ENCODE peak calls at places on chromosome 21, in eight cellular contexts. D is left lung, I is right lobe of liver, M is uterus, V is left ventricle myocardium inferior, L is suprapubic skin, X is AG04450, P is lung. Z is an unnamed sample. For H3K9me3, the result is how much of the 10 kb centered on the place peaks cover.

GRCh38 chr21:28793043-28793442 is 199.6 kb downstream of the LTN1 start:
- DNase-seq in V (no peak), L (no peak), P (no peak), I (no peak), D (no peak), X (no peak), M (no peak), Z (no peak)

GRCh38 chr21:36385909-36386642 is 884 bp downstream of the CHAF1B start:
- DNase-seq in X (no peak), L (no peak), D (no peak), M (no peak), V (no peak), I (no peak), P (no peak), Z (no peak)

GRCh38 chr21:26072891-26073615 is 97.5 kb downstream of the APP start:
- DNase-seq in V (no peak), D (no peak), I (no peak), M (no peak), P (no peak), X (peak), L (no peak), Z (no peak)

GRCh38 chr21:29121759-29122158 is 8.7 kb upstream of the MAP3K7CL start:
- DNase-seq in V (no peak), X (no peak), M (no peak), I (no peak), L (no peak), D (no peak), P (no peak), Z (no peak)

GRCh38 chr21:41640756-41641509 is 125.9 kb downstream of the RIPK4 start:
- DNase-seq in I (no peak), P (no peak), L (peak), M (no peak), X (no peak), V (no peak), D (no peak), Z (no peak)

GRCh38 chr21:31888936-31889371 is 16.1 kb downstream of the HUNK start:
- DNase-seq in L (no peak), X (no peak), I (no peak), P (peak), D (no peak), V (no peak), M (no peak), Z (no peak)

GRCh38 chr21:37767984-37768383 is 148.3 kb downstream of the KCNJ6 start:
- DNase-seq in X (no peak), L (no peak), I (no peak), D (no peak), V (no peak), M (no peak), P (no peak), Z (no peak)

GRCh38 chr21:37220433-37220980 is 46.6 kb downstream of the VPS26C start:
- DNase-seq in D (no peak), M (no peak), I (no peak), L (no peak), V (no peak), X (no peak), P (no peak), Z (no peak)

GRCh38 chr21:35046880-35047229 is 2.2 kb downstream of the RUNX1 start:
- DNase-seq in M (no peak), P (peak), D (no peak), V (no peak), I (no peak), L (no peak), X (no peak), Z (no peak)

GRCh38 chr21:21673959-21674358 is 675.8 kb downstream of the NCAM2 start:
- DNase-seq in X (no peak), D (no peak), I (no peak), V (no peak), M (no peak), P (no peak), L (no peak), Z (no peak)

DNA sequence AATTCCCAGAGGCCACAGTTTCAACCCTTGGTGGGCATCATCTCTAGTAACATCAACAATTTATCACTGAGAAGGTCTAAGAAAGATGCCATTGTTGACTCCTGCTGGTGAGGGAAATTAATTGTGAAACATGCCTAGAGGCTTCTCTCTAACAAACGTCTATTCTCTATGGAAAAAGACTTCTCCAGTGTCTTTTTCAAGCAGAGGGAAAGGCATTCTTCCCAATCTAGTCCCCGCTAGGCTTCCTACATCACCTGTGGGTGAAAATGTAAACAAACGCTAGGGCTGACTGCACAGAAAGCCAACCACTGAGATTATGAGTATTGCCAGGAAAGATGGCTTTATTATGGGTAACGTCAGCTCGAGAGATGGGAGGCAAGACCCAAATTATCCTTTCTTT is 677.4 kb downstream of the NCAM2 start:
- DNase-seq in D (no peak), P (no peak), X (no peak), I (no peak), V (no peak), L (no peak), M (no peak), Z (no peak)
- H3K9me3 ChIP-seq in D (under half), P (under half), X (under half), I (under half), V (half or more), L (under half), M (under half), Z (under half)

GRCh38 chr21:39681257-39681656 is 63.7 kb upstream of the IGSF5 start:
- DNase-seq in L (no peak), P (no peak), I (no peak), X (no peak), M (no peak), D (no peak), V (no peak), Z (no peak)
- H3K27ac ChIP-seq in L (no peak), P (no peak), I (no peak), X (no peak), M (no peak), D (no peak), V (no peak), Z (no peak)

GRCh38 chr21:17921579-17922530 is 102.7 kb upstream of the C21orf91 start:
- DNase-seq in D (no peak), P (no peak), X (peak), L (no peak), M (peak), V (no peak), I (no peak), Z (no peak)
- H3K9me3 ChIP-seq in D (under half), P (under half), X (under half), L (under half), M (under half), V (under half), I (under half), Z (under half)

DNA sequence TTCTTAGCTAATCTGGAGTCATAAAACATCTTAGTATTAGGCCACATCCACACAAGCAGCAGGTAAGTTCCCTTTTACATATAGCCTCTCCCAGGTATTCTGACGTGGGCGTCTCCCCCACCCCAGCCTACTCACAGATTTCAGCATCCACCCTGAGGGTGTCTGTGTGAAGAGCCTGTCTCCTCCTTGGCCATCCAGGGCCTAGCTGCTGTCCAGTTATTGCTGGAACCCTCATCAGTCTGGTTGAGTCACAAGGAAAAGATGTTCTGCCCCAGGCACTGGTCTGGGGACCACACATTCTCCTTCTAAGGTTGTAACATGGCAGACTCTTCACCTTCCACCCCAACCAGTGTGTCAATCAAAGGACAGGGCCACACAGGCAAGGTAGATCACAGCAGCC is 57.6 kb downstream of the ETS2 start:
- DNase-seq in M (no peak), I (no peak), X (no peak), D (no peak), P (no peak), V (no peak), L (no peak), Z (no peak)
- H3K27ac ChIP-seq in M (no peak), I (no peak), X (no peak), D (no peak), P (no peak), V (no peak), L (no peak), Z (no peak)

GRCh38 chr21:30695956-30696355 is 22.6 kb downstream of the KRTAP21-3 start:
- DNase-seq in L (no peak), I (no peak), X (no peak), P (no peak), D (no peak), M (no peak), V (no peak), Z (no peak)
- H3K9me3 ChIP-seq in L (under half), I (under half), X (under half), P (under half), D (under half), M (under half), V (half or more), Z (under half)

DNA sequence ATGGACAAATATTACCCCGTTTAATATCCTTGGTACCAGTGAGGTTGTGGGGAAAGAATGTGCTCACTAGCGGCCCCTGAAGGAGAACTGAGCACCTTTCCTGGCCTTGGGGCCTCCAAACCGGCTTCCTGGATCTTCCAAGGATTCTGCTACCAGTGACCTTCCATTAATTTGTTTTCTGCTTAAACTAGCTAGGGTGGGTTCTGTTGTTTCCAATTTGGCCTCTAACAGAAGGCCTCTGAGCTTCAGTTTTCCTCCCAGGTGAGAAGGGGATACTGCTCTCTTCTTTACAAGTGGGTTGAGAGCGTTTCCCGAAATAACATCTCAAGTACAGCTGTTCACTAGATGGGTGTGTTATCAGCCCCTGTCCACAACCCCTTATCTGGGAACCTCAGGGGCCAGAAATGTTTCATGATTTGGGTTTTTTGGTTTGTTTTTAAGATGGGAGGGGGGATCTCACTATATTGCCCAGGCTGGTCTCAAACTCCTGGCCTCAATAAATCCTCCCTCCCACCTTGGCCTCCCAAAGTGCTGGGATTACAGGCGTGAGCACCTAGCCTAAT is 16.9 kb upstream of the IFNGR2 start:
- DNase-seq in I (no peak), V (no peak), M (no peak), X (no peak), P (no peak), D (no peak), L (no peak), Z (no peak)
- H3K27ac ChIP-seq in I (no peak), V (no peak), M (no peak), X (no peak), P (no peak), D (no peak), L (no peak), Z (no peak)

DNA sequence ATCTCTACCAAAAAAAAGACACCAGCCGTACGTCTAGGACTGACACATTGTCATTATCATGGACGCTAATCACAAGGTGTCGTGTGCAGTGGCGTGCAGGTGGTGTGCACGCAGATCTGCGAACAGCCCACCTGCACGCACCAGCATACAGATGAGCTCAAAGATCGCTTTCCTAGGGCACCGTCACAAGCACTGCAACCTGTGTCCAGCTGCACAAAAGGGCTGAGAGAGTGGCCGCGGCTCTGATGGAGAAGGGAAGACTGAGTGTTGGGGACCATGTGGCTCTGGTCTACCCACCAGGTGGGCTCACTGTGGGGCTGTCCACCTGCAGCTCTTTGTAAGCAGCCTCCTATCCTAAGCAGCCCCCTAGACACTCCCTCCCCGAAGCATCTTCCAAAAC is 50.9 kb downstream of the S100B start:
- DNase-seq in M (no peak), D (no peak), V (no peak), I (no peak), P (no peak), L (no peak), X (no peak), Z (no peak)
- H3K9me3 ChIP-seq in M (under half), D (under half), V (under half), I (under half), P (under half), L (under half), X (under half), Z (under half)